ENCODE peak calls at places on chromosomes 5 and 9, in four cellular contexts. N is K562, X is SK-N-SH, V is HCT116. S is an unnamed sample.

GRCh38 chr5:51495672-51496071 is 112.4 kb downstream of the ISL1 start:
- DNase-seq in N (no peak), X (no peak), V (no peak), S (no peak)

GRCh38 chr5:133873936-133874585 is 94.4 kb downstream of the C5orf15 start:
- DNase-seq in N (no peak), X (no peak), V (no peak), S (no peak)

GRCh38 chr5:61916621-61917620 is 389.1 kb upstream of the KIF2A start:
- DNase-seq in N (no peak), X (no peak), V (no peak), S (no peak)

GRCh38 chr9:72168075-72168474 is 18.8 kb downstream of the GDA start:
- DNase-seq in N (no peak), X (no peak), V (no peak), S (no peak)

GRCh38 chr9:89440951-89441654 is 56.8 kb downstream of the SEMA4D start:
- DNase-seq in N (no peak), X (no peak), V (no peak), S (peak)

GRCh38 chr9:17793713-17794622 is 215.1 kb downstream of the SH3GL2 start:
- DNase-seq in N (no peak), X (no peak), V (peak), S (peak)

GRCh38 chr5:63563008-63563917 is 399.0 kb downstream of the HTR1A start:
- DNase-seq in N (no peak), X (no peak), V (no peak), S (peak)

GRCh38 chr9:34701769-34702736 is 7.9 kb downstream of the CCL21 start:
- DNase-seq in N (peak), X (peak), V (peak), S (peak)

GRCh38 chr5:162683280-162683679 is 615.7 kb downstream of the GABRG2 start:
- DNase-seq in N (no peak), X (no peak), V (no peak), S (no peak)

GRCh38 chr9:121744687-121745395 is 93.4 kb downstream of the DAB2IP start:
- DNase-seq in N (no peak), X (no peak), V (no peak), S (no peak)

DNA sequence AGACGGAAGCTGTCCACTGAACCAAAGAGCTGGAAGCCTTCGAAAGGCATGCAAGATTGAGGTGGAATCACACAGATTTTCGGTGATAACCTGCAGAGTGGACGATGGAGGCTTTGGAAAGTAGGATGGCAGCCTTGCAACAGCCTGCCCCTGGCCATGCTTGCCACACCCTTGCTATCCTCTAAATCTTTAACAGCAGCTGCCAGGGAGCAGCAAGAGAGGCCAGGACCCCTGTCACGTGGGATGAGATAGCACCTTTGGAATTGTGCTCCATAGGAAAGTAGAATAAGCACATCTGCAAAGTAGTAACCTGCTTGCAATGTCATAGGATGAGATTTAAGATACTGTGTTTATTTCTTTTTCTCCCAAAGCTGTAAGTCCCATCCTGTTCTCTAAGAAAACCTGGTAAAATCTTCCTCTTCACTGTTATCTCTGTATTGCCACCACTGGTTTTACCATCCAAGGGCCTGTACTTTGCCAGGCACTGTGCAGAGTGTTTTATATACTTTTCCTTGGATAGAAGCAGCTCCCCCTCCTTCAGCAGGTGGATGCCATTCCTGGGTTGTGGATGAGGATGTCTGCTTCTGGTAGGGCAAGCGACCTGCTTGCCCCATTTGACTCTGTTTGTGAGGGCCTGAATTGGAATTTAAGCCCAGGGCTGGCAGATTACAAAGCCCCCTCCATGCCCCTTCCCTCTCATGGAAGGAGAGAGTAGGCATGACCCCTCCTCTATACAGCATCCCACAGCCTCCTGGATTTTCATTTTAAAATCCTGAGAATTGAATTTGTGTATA is 10.1 kb downstream of the TRIO start:
- DNase-seq in N (no peak), X (no peak), V (no peak), S (no peak)
- TF ChIP-seq JUND in N (no peak), X (no peak), V (no peak), S (no peak)

GRCh38 chr9:16150501-16150900 is 597.7 kb downstream of the CCDC171 start:
- DNase-seq in N (no peak), X (peak), V (no peak), S (peak)
- TF ChIP-seq JUND in N (no peak), X (peak), V (no peak), S (no peak)

DNA sequence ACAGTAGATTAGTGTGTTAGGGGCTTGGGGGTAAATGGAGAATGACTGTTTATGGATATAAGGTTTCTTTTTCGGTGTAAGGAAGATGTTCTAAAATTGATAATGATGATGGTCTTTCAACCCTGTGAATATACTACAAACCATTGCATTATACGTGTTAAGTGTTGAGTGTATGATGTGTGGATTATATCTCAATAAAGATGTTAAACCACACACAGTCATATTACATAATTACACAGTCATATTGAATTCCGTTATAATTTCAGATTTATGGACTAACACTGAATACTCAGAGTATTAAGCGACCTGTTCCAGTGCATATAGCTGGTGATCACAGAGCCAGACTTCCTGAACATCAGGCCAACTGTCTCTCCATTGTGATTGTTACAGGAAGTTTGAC is 68.1 kb downstream of the F2RL2 start:
- DNase-seq in N (no peak), X (no peak), V (no peak), S (no peak)
- TF ChIP-seq JUND in N (no peak), X (no peak), V (no peak), S (no peak)

DNA sequence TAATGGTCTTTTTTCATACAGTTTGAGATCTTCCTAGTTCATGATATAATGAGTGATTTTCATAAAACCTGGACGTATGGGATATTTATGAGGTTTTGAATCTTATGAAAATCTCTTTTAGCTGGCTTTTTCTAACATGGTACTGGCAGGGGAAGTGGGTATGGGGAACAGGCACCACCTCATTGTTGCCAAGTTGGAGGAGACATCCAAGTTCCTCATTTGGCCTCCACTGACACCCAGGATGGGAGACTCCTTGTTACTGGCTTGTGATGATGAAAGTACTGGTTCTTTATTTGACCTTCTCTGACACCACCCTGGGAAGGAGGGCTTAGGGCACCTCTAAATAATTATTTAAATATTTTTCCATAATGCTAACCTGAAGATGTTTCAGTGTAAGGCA is 4.0 kb upstream of the TNPO1 start:
- DNase-seq in N (no peak), X (no peak), V (no peak), S (no peak)
- TF ChIP-seq JUND in N (no peak), X (no peak), V (no peak), S (no peak)

DNA sequence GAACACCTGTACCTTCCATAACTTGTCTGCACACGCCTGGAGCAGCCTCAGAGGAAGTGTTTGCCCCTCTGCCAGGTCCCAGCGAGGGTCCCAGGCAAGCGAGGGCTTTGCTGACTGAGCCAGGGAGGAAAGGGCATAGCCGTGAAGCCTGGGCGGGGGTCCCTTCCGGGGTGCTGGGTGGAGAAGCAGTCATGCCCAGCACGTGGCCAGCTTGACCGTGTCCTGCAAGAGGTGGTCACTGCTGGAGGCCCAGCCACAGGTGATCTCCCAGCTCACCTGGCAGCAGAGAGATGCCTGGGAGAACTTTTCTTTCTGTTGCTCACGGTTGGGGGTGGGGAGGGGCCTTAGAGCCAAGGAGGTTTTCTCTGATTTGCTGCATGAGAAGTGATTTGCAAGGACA is 195.3 kb downstream of the CACNA1B start:
- DNase-seq in N (no peak), X (peak), V (no peak), S (no peak)
- TF ChIP-seq JUND in N (no peak), X (no peak), V (no peak), S (no peak)

DNA sequence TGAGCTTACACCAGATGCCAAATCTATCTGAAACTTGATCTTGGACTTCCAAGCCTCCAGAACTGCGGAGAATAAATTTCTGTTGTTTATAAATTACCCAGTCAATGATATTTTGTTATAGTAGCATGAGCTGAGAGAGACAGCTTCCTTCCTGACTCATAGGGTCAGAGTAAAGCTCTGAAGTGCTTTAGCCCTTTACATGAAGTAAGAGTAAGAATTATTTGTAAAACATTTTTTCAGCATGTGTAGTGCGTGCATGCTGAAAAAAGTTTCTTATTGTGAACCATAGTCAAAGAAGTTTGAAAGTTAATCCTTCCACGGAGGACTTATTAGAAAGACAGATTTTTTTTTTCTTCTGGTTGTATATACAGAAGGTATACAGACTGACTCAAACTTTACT is 172.4 kb downstream of the DMRT2 start:
- DNase-seq in N (no peak), X (no peak), V (no peak), S (no peak)
- TF ChIP-seq JUND in N (no peak), X (no peak), V (no peak), S (no peak)

GRCh38 chr5:179833709-179834070 is 13.0 kb downstream of the SQSTM1 start:
- DNase-seq in N (no peak), X (no peak), V (no peak), S (no peak)
- TF ChIP-seq JUND in N (no peak), X (no peak), V (no peak), S (no peak)

DNA sequence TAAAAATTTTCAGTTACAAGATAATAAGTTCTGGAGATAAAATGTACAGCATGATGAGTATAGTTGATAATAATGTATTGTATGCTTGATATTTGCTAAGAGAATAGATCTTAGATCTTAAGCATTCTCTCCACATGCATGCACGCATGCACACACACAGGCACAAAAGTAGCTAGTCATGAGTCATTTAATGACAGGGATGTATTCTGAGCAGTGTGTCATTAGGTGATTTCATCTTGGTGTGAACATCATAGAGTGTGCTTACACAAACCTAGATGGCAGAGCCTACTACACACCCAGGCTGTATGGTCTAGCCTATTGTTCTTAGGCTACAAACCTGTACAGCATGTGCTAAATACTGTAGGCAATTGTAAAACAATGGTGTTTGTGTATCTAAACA is 124.2 kb downstream of the PTTG1 start:
- DNase-seq in N (no peak), X (no peak), V (no peak), S (no peak)
- TF ChIP-seq JUND in N (no peak), X (no peak), V (no peak), S (no peak)

DNA sequence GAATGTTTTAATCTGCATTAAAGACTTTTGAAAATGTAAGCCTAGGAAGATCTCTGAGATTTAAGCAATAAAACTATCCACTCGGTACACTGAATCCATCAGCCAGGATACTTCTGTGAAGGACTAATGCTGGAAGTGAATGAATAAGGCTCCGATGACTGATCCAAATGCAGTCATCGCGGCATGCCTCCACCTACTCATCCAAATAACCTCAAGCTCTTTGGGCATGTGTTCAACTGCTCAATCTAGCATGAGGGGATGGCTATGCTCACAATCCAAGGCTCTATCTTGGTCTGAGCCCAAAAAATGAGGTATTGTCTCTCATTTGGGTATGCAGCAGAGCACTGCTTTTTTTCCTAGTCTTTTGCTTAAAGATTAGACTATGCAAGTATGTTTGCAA is 19.2 kb downstream of the MARCHF3 start:
- DNase-seq in N (no peak), X (no peak), V (no peak), S (no peak)
- TF ChIP-seq JUND in N (no peak), X (peak), V (no peak), S (no peak)

DNA sequence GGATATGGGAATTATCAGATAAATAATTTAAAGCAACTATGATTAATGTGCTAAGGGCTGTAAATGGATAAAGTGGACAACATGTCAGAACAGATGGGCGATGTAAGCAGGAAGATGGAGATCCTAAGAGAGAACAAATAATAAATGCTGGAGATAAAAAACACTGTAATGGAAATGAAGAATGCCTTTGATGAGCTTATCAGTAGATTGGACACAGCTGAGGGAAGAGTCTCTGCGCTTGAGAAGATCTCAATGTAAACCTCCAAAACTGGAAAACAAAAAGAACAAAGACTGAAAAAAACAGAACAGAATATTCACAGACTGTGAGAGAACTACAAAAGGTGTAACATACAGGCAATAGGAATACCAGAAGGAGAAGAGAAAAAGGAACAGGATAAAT is 102.5 kb downstream of the ANKRD55 start:
- DNase-seq in N (no peak), X (no peak), V (no peak), S (no peak)
- TF ChIP-seq JUND in N (no peak), X (no peak), V (no peak), S (no peak)

S was measured in T47D.